ENCODE peak calls at places on chromosome 20, in seven cellular contexts. One of them, this sample, is unnamed.

GRCh38 chr20:53763707-53764415 is 170.2 kb upstream of the ZNF217 start:
- DNase-seq in activated T-helper 2 cell treated with anti-CD3 and anti-CD28 coated beads, Interferon-gamma antibody, Interleukin-2, Interleukin-4, amounts not matched to agents 10 μg/mL and 5 μg/mL and 100 μg/mL, durations not matched to agents 14 hours and 24 hours and 36 hours: no peak
- DNase-seq in T-cell: no peak
- DNase-seq in GM03348: peak; percentile 10
- DNase-seq in HEK293T: no peak
- DNase-seq in right cardiac atrium: no peak
- DNase-seq in endothelial cell: no peak
- DNase-seq in this sample: no peak

GRCh38 chr20:46000571-46001145 is 8.1 kb upstream of the MMP9 start:
- DNase-seq in T-cell: no peak
- DNase-seq in activated T-helper 2 cell treated with anti-CD3 and anti-CD28 coated beads, Interferon-gamma antibody, Interleukin-2, Interleukin-4, amounts not matched to agents 10 μg/mL and 5 μg/mL and 100 μg/mL, durations not matched to agents 14 hours and 24 hours and 36 hours: no peak
- DNase-seq in endothelial cell: peak; percentile 46
- DNase-seq in GM03348: no peak
- DNase-seq in right cardiac atrium: no peak
- DNase-seq in HEK293T: no peak
- DNase-seq in this sample: peak; percentile 15

GRCh38 chr20:24370249-24370648 is 99.2 kb upstream of the SYNDIG1 start:
- DNase-seq in HEK293T: no peak
- DNase-seq in endothelial cell: no peak
- DNase-seq in right cardiac atrium: no peak
- DNase-seq in GM03348: no peak
- DNase-seq in activated T-helper 2 cell treated with anti-CD3 and anti-CD28 coated beads, Interferon-gamma antibody, Interleukin-2, Interleukin-4, amounts not matched to agents 10 μg/mL and 5 μg/mL and 100 μg/mL, durations not matched to agents 14 hours and 24 hours and 36 hours: no peak
- DNase-seq in T-cell: no peak
- DNase-seq in this sample: no peak

GRCh38 chr20:38258545-38259223 is 1.9 kb downstream of the KIAA1755 start:
- DNase-seq in activated T-helper 2 cell treated with anti-CD3 and anti-CD28 coated beads, Interferon-gamma antibody, Interleukin-2, Interleukin-4, amounts not matched to agents 10 μg/mL and 5 μg/mL and 100 μg/mL, durations not matched to agents 14 hours and 24 hours and 36 hours: no peak
- DNase-seq in HEK293T: no peak
- DNase-seq in GM03348: no peak
- DNase-seq in endothelial cell: no peak
- DNase-seq in right cardiac atrium: no peak
- DNase-seq in T-cell: no peak
- DNase-seq in this sample: no peak

GRCh38 chr20:24579016-24579415 is 109.6 kb downstream of the SYNDIG1 start:
- DNase-seq in activated T-helper 2 cell treated with anti-CD3 and anti-CD28 coated beads, Interferon-gamma antibody, Interleukin-2, Interleukin-4, amounts not matched to agents 10 μg/mL and 5 μg/mL and 100 μg/mL, durations not matched to agents 14 hours and 24 hours and 36 hours: no peak
- DNase-seq in GM03348: no peak
- DNase-seq in right cardiac atrium: no peak
- DNase-seq in HEK293T: no peak
- DNase-seq in endothelial cell: no peak
- DNase-seq in T-cell: no peak
- DNase-seq in this sample: no peak

GRCh38 chr20:35297153-35297552 is 4.9 kb upstream of the FAM83C start:
- DNase-seq in T-cell: no peak
- DNase-seq in GM03348: peak; percentile 37
- DNase-seq in endothelial cell: no peak
- DNase-seq in activated T-helper 2 cell treated with anti-CD3 and anti-CD28 coated beads, Interferon-gamma antibody, Interleukin-2, Interleukin-4, amounts not matched to agents 10 μg/mL and 5 μg/mL and 100 μg/mL, durations not matched to agents 14 hours and 24 hours and 36 hours: no peak
- DNase-seq in right cardiac atrium: no peak
- DNase-seq in HEK293T: no peak
- DNase-seq in this sample: no peak

GRCh38 chr20:58613061-58613854 is 37.8 kb upstream of the STX16 start:
- DNase-seq in right cardiac atrium: no peak
- DNase-seq in activated T-helper 2 cell treated with anti-CD3 and anti-CD28 coated beads, Interferon-gamma antibody, Interleukin-2, Interleukin-4, amounts not matched to agents 10 μg/mL and 5 μg/mL and 100 μg/mL, durations not matched to agents 14 hours and 24 hours and 36 hours: no peak
- DNase-seq in HEK293T: no peak
- DNase-seq in T-cell: no peak
- DNase-seq in endothelial cell: no peak
- DNase-seq in GM03348: no peak
- DNase-seq in this sample: no peak

GRCh38 chr20:52083627-52084232 is 107.8 kb downstream of the ZFP64 start:
- DNase-seq in endothelial cell: peak; percentile 60
- DNase-seq in GM03348: peak; percentile 85
- DNase-seq in T-cell: peak; percentile 52
- DNase-seq in HEK293T: peak; percentile 46
- DNase-seq in right cardiac atrium: no peak
- DNase-seq in activated T-helper 2 cell treated with anti-CD3 and anti-CD28 coated beads, Interferon-gamma antibody, Interleukin-2, Interleukin-4, amounts not matched to agents 10 μg/mL and 5 μg/mL and 100 μg/mL, durations not matched to agents 14 hours and 24 hours and 36 hours: no peak
- DNase-seq in this sample: peak; percentile 15

GRCh38 chr20:14979472-14979986 is 642.1 kb upstream of the FLRT3 start:
- DNase-seq in T-cell: no peak
- DNase-seq in right cardiac atrium: no peak
- DNase-seq in HEK293T: no peak
- DNase-seq in activated T-helper 2 cell treated with anti-CD3 and anti-CD28 coated beads, Interferon-gamma antibody, Interleukin-2, Interleukin-4, amounts not matched to agents 10 μg/mL and 5 μg/mL and 100 μg/mL, durations not matched to agents 14 hours and 24 hours and 36 hours: no peak
- DNase-seq in endothelial cell: no peak
- DNase-seq in GM03348: no peak
- DNase-seq in this sample: no peak

GRCh38 chr20:37988555-37988954 is 44.7 kb downstream of the TTI1 start:
- DNase-seq in T-cell: no peak
- DNase-seq in activated T-helper 2 cell treated with anti-CD3 and anti-CD28 coated beads, Interferon-gamma antibody, Interleukin-2, Interleukin-4, amounts not matched to agents 10 μg/mL and 5 μg/mL and 100 μg/mL, durations not matched to agents 14 hours and 24 hours and 36 hours: no peak
- DNase-seq in GM03348: no peak
- DNase-seq in HEK293T: no peak
- DNase-seq in endothelial cell: no peak
- DNase-seq in right cardiac atrium: no peak
- DNase-seq in this sample: no peak

GRCh38 chr20:38023181-38024085 is 9.8 kb downstream of the TTI1 start:
- DNase-seq in right cardiac atrium: no peak
- DNase-seq in endothelial cell: no peak
- DNase-seq in activated T-helper 2 cell treated with anti-CD3 and anti-CD28 coated beads, Interferon-gamma antibody, Interleukin-2, Interleukin-4, amounts not matched to agents 10 μg/mL and 5 μg/mL and 100 μg/mL, durations not matched to agents 14 hours and 24 hours and 36 hours: no peak
- DNase-seq in HEK293T: no peak
- DNase-seq in T-cell: no peak
- DNase-seq in GM03348: no peak
- DNase-seq in this sample: no peak

GRCh38 chr20:61922411-61922810 is 143.3 kb downstream of the TAF4 start:
- DNase-seq in activated T-helper 2 cell treated with anti-CD3 and anti-CD28 coated beads, Interferon-gamma antibody, Interleukin-2, Interleukin-4, amounts not matched to agents 10 μg/mL and 5 μg/mL and 100 μg/mL, durations not matched to agents 14 hours and 24 hours and 36 hours: no peak
- DNase-seq in GM03348: no peak
- DNase-seq in endothelial cell: no peak
- DNase-seq in right cardiac atrium: no peak
- DNase-seq in HEK293T: no peak
- DNase-seq in T-cell: no peak
- DNase-seq in this sample: no peak

GRCh38 chr20:18428490-18429173 is 38.2 kb downstream of the DZANK1 start:
- DNase-seq in T-cell: no peak
- DNase-seq in right cardiac atrium: peak; percentile 68
- DNase-seq in endothelial cell: no peak
- DNase-seq in GM03348: no peak
- DNase-seq in HEK293T: peak; percentile 13
- DNase-seq in activated T-helper 2 cell treated with anti-CD3 and anti-CD28 coated beads, Interferon-gamma antibody, Interleukin-2, Interleukin-4, amounts not matched to agents 10 μg/mL and 5 μg/mL and 100 μg/mL, durations not matched to agents 14 hours and 24 hours and 36 hours: no peak
- DNase-seq in this sample: no peak

GRCh38 chr20:25057234-25058050 is 497 bp downstream of the ACSS1 start:
- DNase-seq in endothelial cell: peak; percentile 53
- DNase-seq in T-cell: peak; percentile 83
- DNase-seq in GM03348: peak; percentile 90
- DNase-seq in activated T-helper 2 cell treated with anti-CD3 and anti-CD28 coated beads, Interferon-gamma antibody, Interleukin-2, Interleukin-4, amounts not matched to agents 10 μg/mL and 5 μg/mL and 100 μg/mL, durations not matched to agents 14 hours and 24 hours and 36 hours: peak; percentile 78
- DNase-seq in right cardiac atrium: peak; percentile 91
- DNase-seq in HEK293T: peak; percentile 54
- DNase-seq in this sample: peak; percentile 83

GRCh38 chr20:41275181-41275793 is 42.2 kb downstream of the ZHX3 start:
- DNase-seq in T-cell: no peak
- DNase-seq in activated T-helper 2 cell treated with anti-CD3 and anti-CD28 coated beads, Interferon-gamma antibody, Interleukin-2, Interleukin-4, amounts not matched to agents 10 μg/mL and 5 μg/mL and 100 μg/mL, durations not matched to agents 14 hours and 24 hours and 36 hours: no peak
- DNase-seq in right cardiac atrium: no peak
- DNase-seq in endothelial cell: no peak
- DNase-seq in HEK293T: no peak
- DNase-seq in GM03348: peak; percentile 72
- DNase-seq in this sample: no peak

GRCh38 chr20:45392733-45393132 is 14.6 kb upstream of the TP53TG5 start:
- DNase-seq in HEK293T: no peak
- DNase-seq in T-cell: no peak
- DNase-seq in endothelial cell: no peak
- DNase-seq in right cardiac atrium: no peak
- DNase-seq in GM03348: no peak
- DNase-seq in activated T-helper 2 cell treated with anti-CD3 and anti-CD28 coated beads, Interferon-gamma antibody, Interleukin-2, Interleukin-4, amounts not matched to agents 10 μg/mL and 5 μg/mL and 100 μg/mL, durations not matched to agents 14 hours and 24 hours and 36 hours: no peak
- DNase-seq in this sample: no peak

GRCh38 chr20:24966317-24967012 is 17.4 kb downstream of the CST7 start:
- DNase-seq in activated T-helper 2 cell treated with anti-CD3 and anti-CD28 coated beads, Interferon-gamma antibody, Interleukin-2, Interleukin-4, amounts not matched to agents 10 μg/mL and 5 μg/mL and 100 μg/mL, durations not matched to agents 14 hours and 24 hours and 36 hours: no peak
- DNase-seq in GM03348: no peak
- DNase-seq in HEK293T: no peak
- DNase-seq in T-cell: no peak
- DNase-seq in right cardiac atrium: peak; percentile 15
- DNase-seq in endothelial cell: no peak
- DNase-seq in this sample: no peak

GRCh38 chr20:47241345-47241781 is 115.1 kb downstream of the ZMYND8 start:
- DNase-seq in HEK293T: no peak
- DNase-seq in GM03348: peak; percentile 49
- DNase-seq in right cardiac atrium: no peak
- DNase-seq in T-cell: no peak
- DNase-seq in activated T-helper 2 cell treated with anti-CD3 and anti-CD28 coated beads, Interferon-gamma antibody, Interleukin-2, Interleukin-4, amounts not matched to agents 10 μg/mL and 5 μg/mL and 100 μg/mL, durations not matched to agents 14 hours and 24 hours and 36 hours: no peak
- DNase-seq in endothelial cell: no peak
- DNase-seq in this sample: no peak

GRCh38 chr20:13302647-13303425 is 81.8 kb downstream of the ISM1 start:
- DNase-seq in GM03348: peak; percentile 69
- DNase-seq in T-cell: no peak
- DNase-seq in endothelial cell: peak; percentile 26
- DNase-seq in activated T-helper 2 cell treated with anti-CD3 and anti-CD28 coated beads, Interferon-gamma antibody, Interleukin-2, Interleukin-4, amounts not matched to agents 10 μg/mL and 5 μg/mL and 100 μg/mL, durations not matched to agents 14 hours and 24 hours and 36 hours: peak; percentile 21
- DNase-seq in right cardiac atrium: no peak
- DNase-seq in HEK293T: peak; percentile 36
- DNase-seq in this sample: peak; percentile 13

GRCh38 chr20:50992733-50993457 is 30.0 kb downstream of the KCNG1 start:
- DNase-seq in T-cell: peak; percentile 4
- DNase-seq in activated T-helper 2 cell treated with anti-CD3 and anti-CD28 coated beads, Interferon-gamma antibody, Interleukin-2, Interleukin-4, amounts not matched to agents 10 μg/mL and 5 μg/mL and 100 μg/mL, durations not matched to agents 14 hours and 24 hours and 36 hours: peak; percentile 41
- DNase-seq in GM03348: peak; percentile 88
- DNase-seq in right cardiac atrium: no peak
- DNase-seq in endothelial cell: peak; percentile 72
- DNase-seq in HEK293T: peak; percentile 86
- DNase-seq in this sample: peak; percentile 33

GRCh38 chr20:59948212-59948611 is 8.0 kb downstream of the FAM217B start:
- DNase-seq in right cardiac atrium: no peak
- DNase-seq in HEK293T: no peak
- DNase-seq in T-cell: no peak
- DNase-seq in activated T-helper 2 cell treated with anti-CD3 and anti-CD28 coated beads, Interferon-gamma antibody, Interleukin-2, Interleukin-4, amounts not matched to agents 10 μg/mL and 5 μg/mL and 100 μg/mL, durations not matched to agents 14 hours and 24 hours and 36 hours: no peak
- DNase-seq in endothelial cell: no peak
- DNase-seq in GM03348: no peak
- DNase-seq in this sample: no peak

GRCh38 chr20:38680492-38681118 is 43.7 kb upstream of the SLC32A1 start:
- DNase-seq in GM03348: peak; percentile 40
- DNase-seq in right cardiac atrium: no peak
- DNase-seq in endothelial cell: peak; percentile 73
- DNase-seq in activated T-helper 2 cell treated with anti-CD3 and anti-CD28 coated beads, Interferon-gamma antibody, Interleukin-2, Interleukin-4, amounts not matched to agents 10 μg/mL and 5 μg/mL and 100 μg/mL, durations not matched to agents 14 hours and 24 hours and 36 hours: no peak
- DNase-seq in HEK293T: peak; percentile 33
- DNase-seq in T-cell: peak; percentile 10
- DNase-seq in this sample: no peak

GRCh38 chr20:44187054-44187762 is at the start of gene JPH2:
- DNase-seq in activated T-helper 2 cell treated with anti-CD3 and anti-CD28 coated beads, Interferon-gamma antibody, Interleukin-2, Interleukin-4, amounts not matched to agents 10 μg/mL and 5 μg/mL and 100 μg/mL, durations not matched to agents 14 hours and 24 hours and 36 hours: no peak
- DNase-seq in GM03348: peak; percentile 88
- DNase-seq in T-cell: no peak
- DNase-seq in right cardiac atrium: peak; percentile 83
- DNase-seq in endothelial cell: peak; percentile 40
- DNase-seq in HEK293T: no peak
- DNase-seq in this sample: no peak

GRCh38 chr20:62629864-62630470 is 12.3 kb upstream of the SLCO4A1 start:
- DNase-seq in endothelial cell: no peak
- DNase-seq in T-cell: no peak
- DNase-seq in right cardiac atrium: peak; percentile 44
- DNase-seq in GM03348: no peak
- DNase-seq in HEK293T: no peak
- DNase-seq in activated T-helper 2 cell treated with anti-CD3 and anti-CD28 coated beads, Interferon-gamma antibody, Interleukin-2, Interleukin-4, amounts not matched to agents 10 μg/mL and 5 μg/mL and 100 μg/mL, durations not matched to agents 14 hours and 24 hours and 36 hours: no peak
- DNase-seq in this sample: no peak

GRCh38 chr20:37383229-37383989 is 37.5 kb downstream of the SRC start:
- DNase-seq in endothelial cell: no peak
- DNase-seq in T-cell: no peak
- DNase-seq in right cardiac atrium: no peak
- DNase-seq in HEK293T: no peak
- DNase-seq in GM03348: no peak
- DNase-seq in activated T-helper 2 cell treated with anti-CD3 and anti-CD28 coated beads, Interferon-gamma antibody, Interleukin-2, Interleukin-4, amounts not matched to agents 10 μg/mL and 5 μg/mL and 100 μg/mL, durations not matched to agents 14 hours and 24 hours and 36 hours: no peak
- DNase-seq in this sample: no peak

GRCh38 chr20:10654630-10655029 is 19.2 kb downstream of the JAG1 start:
- DNase-seq in HEK293T: no peak
- DNase-seq in endothelial cell: no peak
- DNase-seq in GM03348: no peak
- DNase-seq in activated T-helper 2 cell treated with anti-CD3 and anti-CD28 coated beads, Interferon-gamma antibody, Interleukin-2, Interleukin-4, amounts not matched to agents 10 μg/mL and 5 μg/mL and 100 μg/mL, durations not matched to agents 14 hours and 24 hours and 36 hours: no peak
- DNase-seq in T-cell: no peak
- DNase-seq in right cardiac atrium: no peak
- DNase-seq in this sample: no peak

GRCh38 chr20:621115-621756 is 11.1 kb upstream of the TCF15 start:
- DNase-seq in activated T-helper 2 cell treated with anti-CD3 and anti-CD28 coated beads, Interferon-gamma antibody, Interleukin-2, Interleukin-4, amounts not matched to agents 10 μg/mL and 5 μg/mL and 100 μg/mL, durations not matched to agents 14 hours and 24 hours and 36 hours: no peak
- DNase-seq in right cardiac atrium: no peak
- DNase-seq in GM03348: no peak
- DNase-seq in T-cell: no peak
- DNase-seq in HEK293T: no peak
- DNase-seq in endothelial cell: no peak
- DNase-seq in this sample: no peak

GRCh38 chr20:57881466-57882405 is 171.9 kb upstream of the PMEPA1 start:
- DNase-seq in activated T-helper 2 cell treated with anti-CD3 and anti-CD28 coated beads, Interferon-gamma antibody, Interleukin-2, Interleukin-4, amounts not matched to agents 10 μg/mL and 5 μg/mL and 100 μg/mL, durations not matched to agents 14 hours and 24 hours and 36 hours: no peak
- DNase-seq in T-cell: no peak
- DNase-seq in GM03348: no peak
- DNase-seq in HEK293T: no peak
- DNase-seq in endothelial cell: no peak
- DNase-seq in right cardiac atrium: no peak
- DNase-seq in this sample: no peak

GRCh38 chr20:52104546-52105044 is 87.0 kb downstream of the ZFP64 start:
- DNase-seq in T-cell: no peak
- DNase-seq in activated T-helper 2 cell treated with anti-CD3 and anti-CD28 coated beads, Interferon-gamma antibody, Interleukin-2, Interleukin-4, amounts not matched to agents 10 μg/mL and 5 μg/mL and 100 μg/mL, durations not matched to agents 14 hours and 24 hours and 36 hours: no peak
- DNase-seq in endothelial cell: peak; percentile 28
- DNase-seq in HEK293T: peak; percentile 52
- DNase-seq in GM03348: peak; percentile 57
- DNase-seq in right cardiac atrium: peak; percentile 53
- DNase-seq in this sample: no peak

GRCh38 chr20:41408131-41408789 is 41.6 kb upstream of the EMILIN3 start:
- DNase-seq in endothelial cell: no peak
- DNase-seq in HEK293T: no peak
- DNase-seq in activated T-helper 2 cell treated with anti-CD3 and anti-CD28 coated beads, Interferon-gamma antibody, Interleukin-2, Interleukin-4, amounts not matched to agents 10 μg/mL and 5 μg/mL and 100 μg/mL, durations not matched to agents 14 hours and 24 hours and 36 hours: no peak
- DNase-seq in right cardiac atrium: no peak
- DNase-seq in T-cell: no peak
- DNase-seq in GM03348: no peak
- DNase-seq in this sample: peak; percentile 11

This sample was measured in activated T-helper 1 cell treated with anti-CD3 and anti-CD28 coated beads, Interleukin-12 subunit alpha, Interleukin-12 subunit beta, Interleukin-2, Interleukin-4 antibody, amounts not matched to agents 30 ng/mL and 10 ng/mL and 1 ng/mL, durations not matched to agents 14 hours and 24 hours and 36 hours.